ENCODE peak calls at places on chromosomes 4 and X, in seven cellular contexts. Q, R, C, I, A, M and F are unnamed samples.

GRCh38 chr4:1154523-1155182 is 17.7 kb downstream of the SPON2 start:
- DNase-seq in Q (no peak), R (no peak), C (no peak), I (peak; percentile 74), A (no peak), M (peak; percentile 3), F (no peak)

GRCh38 chrX:20139966-20140365 is 1.7 kb downstream of the EIF1AX start:
- DNase-seq in Q (peak; percentile 44), R (peak; percentile 27), C (no peak), I (no peak), A (no peak), M (no peak), F (no peak)

GRCh38 chrX:40068048-40068447 is 29.7 kb downstream of the BCOR start:
- DNase-seq in Q (peak; percentile 27), R (no peak), C (no peak), I (peak; percentile 15), A (peak; percentile 37), M (no peak), F (no peak)

GRCh38 chr4:11650801-11651596 is 222.3 kb upstream of the HS3ST1 start:
- DNase-seq in Q (no peak), R (peak; percentile 51), C (no peak), I (no peak), A (no peak), M (no peak), F (no peak)

GRCh38 chr4:15568814-15569213 is 86.3 kb downstream of the FBXL5 start:
- DNase-seq in Q (no peak), R (peak; percentile 9), C (no peak), I (no peak), A (no peak), M (no peak), F (no peak)

GRCh38 chr4:76803522-76803921 is 94.4 kb downstream of the SOWAHB start:
- DNase-seq in Q (peak; percentile 81), R (peak; percentile 83), C (no peak), I (no peak), A (peak; percentile 39), M (peak; percentile 23), F (peak; percentile 13)

GRCh38 chrX:68146054-68146453 is 287.2 kb downstream of the OPHN1 start:
- DNase-seq in Q (peak; percentile 51), R (peak; percentile 50), C (no peak), I (no peak), A (no peak), M (peak; percentile 5), F (no peak)

GRCh38 chr4:61478340-61478739 is 278.2 kb downstream of the ADGRL3 start:
- DNase-seq in Q (no peak), R (no peak), C (no peak), I (no peak), A (no peak), M (no peak), F (no peak)

GRCh38 chrX:54325077-54325476 is 32.8 kb downstream of the WNK3 start:
- DNase-seq in Q (no peak), R (no peak), C (no peak), I (no peak), A (no peak), M (no peak), F (no peak)

GRCh38 chr4:174119051-174119450 is 164.4 kb downstream of the FBXO8 start:
- DNase-seq in Q (peak; percentile 73), R (peak; percentile 10), C (no peak), I (no peak), A (no peak), M (no peak), F (no peak)